ENCODE peak calls at places on chromosomes 2 and 18, in seven cellular contexts. M, C, L, E, F, P and G are unnamed samples.

GRCh38 chr18:80244956-80245730 is 2.2 kb downstream of the PARD6G start:
- DNase-seq in M (no peak), C (no peak), L (no peak), E (no peak), F (no peak), P (no peak), G (no peak)

GRCh38 chr2:130762910-130763385 is 7.6 kb downstream of the AMER3 start:
- DNase-seq in M (no peak), C (no peak), L (no peak), E (no peak), F (no peak), P (no peak), G (no peak)

GRCh38 chr2:67896131-67896865 is 166.5 kb downstream of the C1D start:
- DNase-seq in M (no peak), C (no peak), L (no peak), E (no peak), F (no peak), P (no peak), G (no peak)

GRCh38 chr18:7064346-7064745 is 53.3 kb downstream of the LAMA1 start:
- DNase-seq in M (no peak), C (no peak), L (no peak), E (no peak), F (no peak), P (no peak), G (no peak)

GRCh38 chr2:1601064-1601405 is 143.3 kb downstream of the PXDN start:
- DNase-seq in M (no peak), C (no peak), L (no peak), E (no peak), F (no peak), P (no peak), G (no peak)

GRCh38 chr2:122412360-122412759 is 656.9 kb downstream of the TSN start:
- DNase-seq in M (no peak), C (no peak), L (no peak), E (no peak), F (no peak), P (no peak), G (no peak)

GRCh38 chr2:240739797-240740196 is 48.1 kb downstream of the AQP12A start:
- DNase-seq in M (no peak), C (no peak), L (no peak), E (no peak), F (no peak), P (no peak), G (no peak)

GRCh38 chr2:165646321-165646801 is 147.7 kb downstream of the GALNT3 start:
- DNase-seq in M (no peak), C (no peak), L (no peak), E (no peak), F (no peak), P (no peak), G (no peak)

GRCh38 chr2:31217465-31218200 is at the start of gene CAPN14:
- DNase-seq in M (no peak), C (no peak), L (no peak), E (no peak), F (no peak), P (no peak), G (no peak)

GRCh38 chr2:97728091-97728596 is 14.8 kb downstream of the ZAP70 start:
- DNase-seq in M (peak), C (peak), L (no peak), E (no peak), F (no peak), P (no peak), G (peak)

GRCh38 chr2:105950521-105951389 is 206.0 kb downstream of the NCK2 start:
- DNase-seq in M (peak), C (peak), L (no peak), E (no peak), F (no peak), P (no peak), G (no peak)

GRCh38 chr18:79366177-79367094 is 29.3 kb upstream of the NFATC1 start:
- DNase-seq in M (no peak), C (no peak), L (peak), E (no peak), F (no peak), P (no peak), G (no peak)

GRCh38 chr2:227728035-227728434 is at the start of gene SCYGR7:
- DNase-seq in M (no peak), C (no peak), L (no peak), E (no peak), F (no peak), P (no peak), G (no peak)

GRCh38 chr2:237533668-237534138 is 32.7 kb upstream of the PRLH start:
- DNase-seq in M (peak), C (no peak), L (peak), E (peak), F (no peak), P (no peak), G (no peak)

GRCh38 chr2:239216614-239217273 is 184.1 kb downstream of the HDAC4 start:
- DNase-seq in M (no peak), C (no peak), L (no peak), E (peak), F (peak), P (no peak), G (no peak)

GRCh38 chr2:46210063-46210462 is 87.1 kb upstream of the EPAS1 start:
- DNase-seq in M (no peak), C (no peak), L (no peak), E (no peak), F (no peak), P (no peak), G (no peak)

GRCh38 chr2:443754-444153 is 155.9 kb upstream of the ALKAL2 start:
- DNase-seq in M (no peak), C (no peak), L (no peak), E (no peak), F (no peak), P (no peak), G (no peak)

GRCh38 chr18:78768221-78768620 is 211.4 kb upstream of the SALL3 start:
- DNase-seq in M (no peak), C (no peak), L (no peak), E (no peak), F (no peak), P (no peak), G (no peak)

GRCh38 chr2:8619071-8619470 is 62.8 kb upstream of the ID2 start:
- DNase-seq in M (no peak), C (no peak), L (no peak), E (no peak), F (no peak), P (no peak), G (no peak)

GRCh38 chr18:77208969-77209368 is 40.7 kb upstream of the GALR1 start:
- DNase-seq in M (peak), C (peak), L (peak), E (peak), F (no peak), P (peak), G (no peak)

DNA sequence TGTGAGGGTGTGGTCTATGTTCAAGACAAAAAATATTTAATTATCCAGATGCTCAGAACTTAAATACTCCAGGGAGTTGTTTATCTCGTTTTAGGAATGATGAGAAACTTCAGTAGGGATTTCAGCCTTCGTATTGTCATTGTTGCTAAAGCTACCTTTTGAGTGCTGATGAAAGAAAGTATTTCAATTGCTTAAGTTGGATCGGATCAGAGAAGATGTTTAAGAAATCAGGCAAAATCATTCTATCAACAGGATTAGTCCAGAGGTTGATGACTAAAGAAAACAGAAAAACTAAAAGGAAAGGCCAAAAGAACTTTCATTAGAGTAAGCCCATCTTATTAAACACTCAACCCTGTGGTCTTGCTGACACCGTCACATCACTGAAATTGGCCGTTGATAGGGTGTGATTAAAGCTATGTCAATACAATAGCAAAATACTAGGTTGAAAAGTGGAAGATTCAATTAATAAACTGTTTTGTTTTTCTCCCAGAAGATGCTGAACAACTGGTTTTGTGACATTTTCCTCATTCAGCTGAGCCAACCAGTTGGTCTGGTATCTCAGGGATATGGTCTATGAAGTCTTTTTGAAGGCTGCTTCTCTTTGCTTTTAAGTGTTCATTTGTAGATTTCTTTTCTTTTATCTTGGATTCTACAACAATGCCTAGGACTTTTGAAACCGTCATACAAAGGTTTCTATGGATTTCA is 551.7 kb downstream of the SLC4A3 start:
- DNase-seq in M (no peak), C (no peak), L (no peak), E (no peak), F (no peak), P (no peak), G (no peak)
- TF ChIP-seq CTCF in M (no peak), C (no peak), L (no peak), E (no peak), F (no peak), P (no peak), G (no peak)

GRCh38 chr2:218125626-218126080 is at the start of gene CXCR2:
- DNase-seq in M (no peak), C (no peak), L (no peak), E (peak), F (no peak), P (peak), G (no peak)
- TF ChIP-seq CTCF in M (no peak), C (peak), L (no peak), E (peak), F (no peak), P (no peak), G (no peak)

GRCh38 chr2:162153608-162154224 is 1.7 kb upstream of the GCG start:
- DNase-seq in M (peak), C (peak), L (peak), E (peak), F (no peak), P (peak), G (peak)
- TF ChIP-seq CTCF in M (peak), C (peak), L (peak), E (peak), F (no peak), P (peak), G (peak)

GRCh38 chr18:13441731-13442130 is 223.2 kb downstream of the LDLRAD4 start:
- DNase-seq in M (no peak), C (no peak), L (no peak), E (no peak), F (no peak), P (no peak), G (no peak)

GRCh38 chr18:13439475-13439874 is 220.9 kb downstream of the LDLRAD4 start:
- DNase-seq in M (no peak), C (no peak), L (no peak), E (no peak), F (no peak), P (no peak), G (no peak)

GRCh38 chr18:13442451-13442850 is 223.9 kb downstream of the LDLRAD4 start:
- DNase-seq in M (no peak), C (no peak), L (no peak), E (no peak), F (no peak), P (no peak), G (no peak)

GRCh38 chr18:13438507-13439056 is 220.0 kb downstream of the LDLRAD4 start:
- DNase-seq in M (no peak), C (no peak), L (no peak), E (no peak), F (no peak), P (no peak), G (no peak)

GRCh38 chr18:13440277-13441248 is 222.0 kb downstream of the LDLRAD4 start:
- DNase-seq in M (no peak), C (no peak), L (no peak), E (no peak), F (no peak), P (no peak), G (no peak)
- TF ChIP-seq CTCF in M (no peak), C (no peak), L (no peak), E (no peak), F (no peak), P (no peak), G (peak)

GRCh38 chr18:50709215-50709614 is 110.6 kb downstream of the MRO start:
- DNase-seq in M (no peak), C (no peak), L (no peak), E (no peak), F (no peak), P (no peak), G (peak)
- TF ChIP-seq CTCF in M (no peak), C (no peak), L (no peak), E (no peak), F (no peak), P (no peak), G (no peak)